ENCODE peak calls at places on chromosomes 11 and 22, in six cellular contexts. A is hippocampal formation, U is cardiac muscle cell, J is endothelial cell of umbilical vein, B is fibroblast of mammary gland, N is upper lobe of right lung. L is an unnamed sample.

GRCh38 chr11:34299284-34299961 is 58.4 kb downstream of the ABTB2 start:
- DNase-seq in N (no peak), A (no peak), J (no peak), U (no peak), B (no peak), L (no peak)

GRCh38 chr11:57001674-57002401 is 13.1 kb downstream of the OR5AK2 start:
- DNase-seq in B (peak; percentile 35), J (peak; percentile 2), N (no peak), A (no peak), U (no peak), L (peak; percentile 28)

GRCh38 chr11:20367313-20367948 is 3.9 kb downstream of the HTATIP2 start:
- DNase-seq in A (peak; percentile 72), N (no peak), J (peak; percentile 91), B (peak; percentile 95), U (no peak), L (peak; percentile 85)

GRCh38 chr22:20013382-20013871 is 3.2 kb downstream of the ARVCF start:
- DNase-seq in J (peak; percentile 67), N (peak; percentile 82), B (peak; percentile 34), A (peak; percentile 21), U (peak; percentile 85), L (peak; percentile 86)

GRCh38 chr22:40178417-40179409 is 988 bp downstream of the TNRC6B start:
- DNase-seq in N (no peak), J (peak; percentile 71), B (peak; percentile 55), U (peak; percentile 59), A (peak; percentile 54), L (peak; percentile 61)

GRCh38 chr11:105862736-105863367 is 159.2 kb downstream of the MSANTD4 start:
- DNase-seq in N (no peak), A (peak; percentile 92), J (peak; percentile 73), U (peak; percentile 62), B (peak; percentile 65), L (peak; percentile 79)

GRCh38 chr22:37045958-37046357 is 5.6 kb upstream of the KCTD17 start:
- DNase-seq in N (no peak), B (peak; percentile 46), J (peak; percentile 42), U (peak; percentile 25), A (no peak), L (peak; percentile 66)

GRCh38 chr11:26044389-26044788 is 287.5 kb upstream of the ANO3 start:
- DNase-seq in A (no peak), N (no peak), J (no peak), B (no peak), U (no peak), L (no peak)

GRCh38 chr22:24061124-24061684 is 50.1 kb downstream of the CABIN1 start:
- DNase-seq in J (no peak), N (no peak), A (no peak), U (no peak), B (peak; percentile 16), L (peak; percentile 9)

GRCh38 chr22:28043269-28043668 is 124.2 kb upstream of the PITPNB start:
- DNase-seq in J (no peak), B (peak; percentile 17), N (no peak), A (no peak), U (peak; percentile 69), L (no peak)

GRCh38 chr11:95339554-95339953 is 108.6 kb upstream of the SESN3 start:
- DNase-seq in B (no peak), A (no peak), N (no peak), U (no peak), J (no peak), L (no peak)

GRCh38 chr11:117066959-117067358 is 31.3 kb downstream of the SIK3 start:
- DNase-seq in B (no peak), N (no peak), J (no peak), A (no peak), U (no peak), L (no peak)

GRCh38 chr22:21754523-21755128 is 19.0 kb upstream of the YPEL1 start:
- DNase-seq in A (no peak), J (no peak), N (no peak), B (peak; percentile 33), U (no peak), L (no peak)

GRCh38 chr11:59769086-59769485 is 13.9 kb downstream of the STX3 start:
- DNase-seq in A (no peak), U (no peak), N (no peak), J (no peak), B (peak; percentile 20), L (peak; percentile 32)

GRCh38 chr11:95387319-95387718 is 156.3 kb upstream of the SESN3 start:
- DNase-seq in B (no peak), J (no peak), U (no peak), N (no peak), A (no peak), L (no peak)

GRCh38 chr22:17891427-17892167 is 117.3 kb upstream of the BID start:
- DNase-seq in N (no peak), A (no peak), U (peak; percentile 67), B (no peak), J (no peak), L (peak; percentile 30)

GRCh38 chr22:41280065-41280464 is 5.9 kb downstream of the RANGAP1 start:
- DNase-seq in J (no peak), U (no peak), B (no peak), A (no peak), N (no peak), L (no peak)

GRCh38 chr11:24145411-24145810 is 351.4 kb upstream of the LUZP2 start:
- DNase-seq in U (no peak), J (no peak), B (no peak), A (no peak), N (no peak), L (no peak)

GRCh38 chr11:61334434-61335354 is 1.7 kb downstream of the TKFC start:
- DNase-seq in A (no peak), J (no peak), U (no peak), N (no peak), B (peak; percentile 66), L (no peak)

GRCh38 chr11:119890466-119890865 is 161.5 kb upstream of the NECTIN1 start:
- DNase-seq in U (no peak), A (no peak), J (no peak), B (no peak), N (peak; percentile 30), L (no peak)

GRCh38 chr11:84019576-84020194 is 733.5 kb upstream of the CCDC90B start:
- DNase-seq in A (no peak), J (no peak), B (peak; percentile 68), U (no peak), N (no peak), L (no peak)

GRCh38 chr11:32071811-32072210 is 19.1 kb upstream of the RCN1 start:
- DNase-seq in N (no peak), A (no peak), U (peak; percentile 35), J (peak; percentile 44), B (peak; percentile 56), L (peak; percentile 65)